ENCODE peak calls at places on chromosomes 2 and 18, in four cellular contexts. C, F, Q and K are unnamed samples.

GRCh38 chr18:45602926-45603325 is 12.3 kb upstream of the SLC14A2 start:
- DNase-seq in F (no peak), Q (no peak), C (no peak), K (no peak)

GRCh38 chr2:62597323-62597722 is 91.3 kb upstream of the TMEM17 start:
- DNase-seq in F (no peak), C (no peak), Q (no peak), K (no peak)

GRCh38 chr18:79395308-79395640 is 456 bp upstream of the NFATC1 start:
- DNase-seq in Q (no peak), F (no peak), C (no peak), K (no peak)

GRCh38 chr2:10520926-10521325 is 72.8 kb upstream of the ODC1 start:
- DNase-seq in Q (peak), F (no peak), C (no peak), K (peak)

GRCh38 chr2:12005886-12006681 is 259.7 kb downstream of the LPIN1 start:
- DNase-seq in Q (no peak), C (no peak), F (peak), K (peak)

GRCh38 chr2:11738589-11739436 is 7.6 kb upstream of the LPIN1 start:
- DNase-seq in Q (peak), F (peak), C (peak), K (peak)

GRCh38 chr2:30041884-30042283 is 104.9 kb upstream of the YPEL5 start:
- DNase-seq in F (no peak), Q (no peak), C (no peak), K (no peak)

GRCh38 chr2:28603821-28604220 is 108.0 kb downstream of the PLB1 start:
- DNase-seq in F (no peak), Q (no peak), C (peak), K (no peak)

GRCh38 chr2:71685941-71686611 is 232.7 kb downstream of the DYSF start:
- DNase-seq in F (no peak), C (peak), Q (peak), K (no peak)

GRCh38 chr2:125313806-125314205 is 1288.7 kb downstream of the CNTNAP5 start:
- DNase-seq in F (no peak), Q (no peak), C (no peak), K (no peak)

GRCh38 chr18:49584431-49584830 is 22.6 kb downstream of the LIPG start:
- DNase-seq in Q (no peak), C (no peak), F (peak), K (no peak)

GRCh38 chr2:26491563-26492167 is 13.7 kb upstream of the OTOF start:
- DNase-seq in F (no peak), Q (no peak), C (no peak), K (peak)

GRCh38 chr2:113175101-113175628 is 1.4 kb downstream of the PSD4 start:
- DNase-seq in Q (no peak), F (no peak), C (no peak), K (no peak)

GRCh38 chr2:119137502-119137901 is 21.0 kb downstream of the C1QL2 start:
- DNase-seq in Q (no peak), F (no peak), C (no peak), K (no peak)

DNA sequence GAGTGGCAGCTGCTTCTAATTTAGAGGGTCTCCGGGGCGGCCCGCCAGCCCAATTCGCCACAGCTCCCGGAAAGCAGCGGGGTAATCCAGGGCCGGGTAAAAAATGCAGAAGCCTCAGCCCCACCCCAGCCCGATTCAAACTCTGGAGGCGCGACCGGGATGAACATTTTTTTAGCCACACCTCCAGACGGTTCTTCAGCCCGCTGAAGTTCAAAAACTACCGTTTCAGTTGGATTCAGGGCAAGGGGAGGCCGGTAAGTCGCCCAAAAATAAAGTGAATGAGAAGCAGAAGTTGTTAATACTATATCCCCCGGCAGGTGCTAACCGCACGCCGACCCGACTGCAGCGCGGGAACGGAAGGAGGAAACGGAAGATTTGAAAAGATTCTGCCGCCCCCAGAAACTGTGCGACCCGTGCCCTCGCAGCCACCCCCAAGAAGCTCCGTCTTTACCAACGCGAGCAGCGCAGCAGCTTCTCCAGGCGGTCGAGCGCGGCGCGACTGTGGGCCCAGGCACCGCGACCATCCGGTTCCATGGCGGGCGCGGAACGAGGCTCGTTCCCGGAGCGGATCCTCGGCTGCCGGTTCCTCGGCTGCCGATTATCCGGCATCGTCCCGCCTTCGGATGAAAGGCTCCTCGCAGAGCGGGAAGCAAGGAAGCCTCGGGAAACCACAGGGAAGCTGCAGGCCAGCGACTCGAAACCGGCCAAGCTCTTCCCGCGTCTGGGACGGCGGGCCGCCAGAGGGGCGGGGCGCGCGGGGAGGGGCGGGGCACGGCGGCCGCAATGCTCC is at the start of gene BARD1:
- DNase-seq in C (peak), F (peak), Q (peak), K (peak)
- TF ChIP-seq POLR2A in C (peak), F (no peak), Q (peak), K (no peak)

GRCh38 chr2:32011566-32011960 is 755 bp upstream of the MEMO1 start:
- DNase-seq in C (no peak), Q (no peak), F (no peak), K (no peak)

GRCh38 chr2:32012872-32013271 is 2.1 kb upstream of the MEMO1 start:
- DNase-seq in Q (no peak), C (no peak), F (no peak), K (no peak)

GRCh38 chr2:32008811-32009478 is 1.9 kb downstream of the MEMO1 start:
- DNase-seq in F (peak), C (no peak), Q (no peak), K (no peak)

GRCh38 chr2:32009479-32010256 is 1.1 kb downstream of the MEMO1 start:
- DNase-seq in C (peak), F (peak), Q (peak), K (peak)

GRCh38 chr2:32010670-32011565 is at the start of gene MEMO1:
- DNase-seq in Q (peak), C (peak), F (peak), K (peak)
- TF ChIP-seq POLR2A in Q (peak), C (peak), F (peak), K (peak)

GRCh38 chr2:85326406-85326945 is 1.3 kb downstream of the TGOLN2 start:
- DNase-seq in F (no peak), C (no peak), Q (no peak), K (no peak)
- TF ChIP-seq POLR2A in F (no peak), C (no peak), Q (no peak), K (no peak)

GRCh38 chr2:24830351-24830750 is 37.1 kb downstream of the CENPO start:
- DNase-seq in F (no peak), C (no peak), Q (peak), K (no peak)

GRCh38 chr2:24828641-24829040 is 35.4 kb downstream of the CENPO start:
- DNase-seq in F (no peak), Q (peak), C (no peak), K (no peak)

GRCh38 chr2:24824966-24825882 is 32.0 kb downstream of the CENPO start:
- DNase-seq in F (no peak), C (no peak), Q (peak), K (peak)

GRCh38 chr2:24825883-24826800 is 32.9 kb downstream of the CENPO start:
- DNase-seq in Q (peak), C (no peak), F (peak), K (peak)

GRCh38 chr2:24827321-24828261 is 34.4 kb downstream of the CENPO start:
- DNase-seq in Q (peak), C (peak), F (peak), K (peak)
- TF ChIP-seq POLR2A in Q (no peak), C (no peak), F (no peak), K (no peak)

GRCh38 chr2:175168564-175168945 is 552 bp upstream of the ATF2 start:
- DNase-seq in Q (no peak), C (no peak), F (no peak), K (no peak)
- TF ChIP-seq POLR2A in Q (peak), C (no peak), F (peak), K (peak)

DNA sequence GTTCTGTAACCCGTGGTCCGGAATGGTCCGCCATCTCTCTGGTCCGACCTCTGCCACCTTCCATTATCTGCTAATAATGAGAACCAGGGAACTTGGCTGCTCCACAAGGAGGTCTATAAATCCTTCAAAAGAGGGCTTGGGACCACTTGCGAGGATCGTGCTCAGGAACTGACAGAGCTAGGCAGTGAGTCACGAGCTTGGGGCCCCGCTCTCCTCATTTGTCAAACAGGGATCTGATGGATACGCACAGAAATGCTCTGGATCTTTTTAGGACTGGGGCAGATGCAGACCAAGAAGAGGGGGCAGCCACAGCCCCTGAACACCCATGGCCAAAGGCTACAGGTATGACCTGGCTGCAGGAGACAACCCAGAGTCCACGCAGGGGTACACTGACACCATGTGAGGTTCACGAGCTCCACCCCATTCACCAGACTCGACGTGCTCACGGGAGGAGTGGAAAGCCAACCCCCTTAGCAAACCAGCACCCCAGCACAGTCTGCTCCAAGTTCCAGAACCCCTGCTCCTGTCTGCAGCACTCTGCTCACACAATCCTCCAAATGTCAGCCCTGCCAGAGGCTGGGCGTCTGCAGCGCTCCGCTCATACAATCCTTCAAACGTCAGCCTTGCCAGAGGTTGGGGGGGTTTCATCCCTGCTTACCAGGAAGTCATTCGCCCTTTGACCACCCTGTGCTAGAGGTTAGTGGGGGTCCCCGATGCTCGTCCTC is 45.8 kb downstream of the ANO7 start:
- DNase-seq in Q (no peak), F (no peak), C (no peak), K (no peak)
- TF ChIP-seq POLR2A in Q (no peak), F (no peak), C (no peak), K (no peak)

GRCh38 chr18:74252032-74252380 is 39.8 kb downstream of the CYB5A start:
- DNase-seq in F (peak), Q (no peak), C (no peak), K (no peak)
- TF ChIP-seq POLR2A in F (no peak), Q (no peak), C (no peak), K (no peak)

DNA sequence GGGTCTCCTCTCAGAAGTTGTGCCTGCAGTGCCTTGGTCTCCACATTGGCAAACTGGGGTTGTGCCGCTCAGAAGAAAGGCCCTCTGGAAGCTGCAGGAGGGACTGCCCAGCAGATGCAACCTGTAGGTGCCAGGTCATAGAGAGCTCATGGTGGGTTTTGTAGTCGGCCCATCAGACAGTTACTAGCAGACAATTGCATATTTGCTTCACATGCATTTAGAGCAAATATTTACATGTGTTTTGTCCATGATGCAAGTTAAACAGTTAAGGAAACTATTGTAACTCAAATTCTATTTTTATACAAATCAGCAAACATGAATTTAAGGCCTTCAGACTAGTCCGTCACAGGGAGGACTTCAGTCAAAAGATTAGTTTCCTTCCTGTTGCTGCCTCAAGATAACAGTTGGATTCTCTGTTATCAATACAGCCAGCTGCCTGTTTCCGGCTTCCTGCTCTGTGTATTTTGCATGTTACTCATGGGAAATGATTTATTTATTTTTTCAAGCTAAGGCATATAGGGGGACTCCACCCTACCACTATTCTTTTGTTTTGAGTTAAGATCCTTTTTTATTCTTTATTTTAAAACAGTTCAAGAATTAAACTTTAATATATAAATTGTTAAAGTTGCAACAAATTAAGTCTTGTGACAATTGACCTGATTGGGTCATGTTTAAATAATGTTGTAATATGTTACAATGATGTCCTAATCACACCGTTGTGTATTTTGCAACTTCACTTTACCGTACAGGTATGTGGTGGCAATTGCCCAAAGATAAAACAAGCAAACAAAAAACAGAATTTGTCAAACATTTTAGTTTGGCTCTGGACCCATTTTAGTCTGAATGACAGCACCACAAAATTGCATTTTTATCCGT is 133.5 kb downstream of the SPTBN1 start:
- DNase-seq in Q (no peak), F (no peak), C (no peak), K (no peak)
- TF ChIP-seq POLR2A in Q (no peak), F (no peak), C (no peak), K (no peak)